ENCODE peak calls at places on chromosomes 1 and 21, in eight cellular contexts. R is fibroblast of pulmonary artery, I is nephron progenitor cell, C is GM06990, A is right atrium auricular region, G is neural crest cell, D is transverse colon, O is tibial nerve. J is an unnamed sample.

GRCh38 chr1:198492872-198493271 is 47.6 kb downstream of the ATP6V1G3 start:
- DNase-seq in R (peak; percentile 69), I (no peak), C (no peak), A (no peak), G (no peak), D (no peak), O (no peak), J (no peak)

GRCh38 chr1:912740-913301 is 10.9 kb upstream of the SAMD11 start:
- DNase-seq in R (peak; percentile 36), I (no peak), C (peak; percentile 0), A (no peak), G (no peak), D (peak; percentile 9), O (no peak), J (no peak)

GRCh38 chr1:92791487-92792058 is 6.7 kb upstream of the EVI5 start:
- DNase-seq in R (no peak), I (no peak), C (no peak), A (no peak), G (no peak), D (no peak), O (no peak), J (no peak)

GRCh38 chr1:101236546-101237228 is at the start of gene S1PR1:
- DNase-seq in R (peak; percentile 92), I (peak; percentile 83), C (peak; percentile 79), A (peak; percentile 81), G (peak; percentile 69), D (peak; percentile 46), O (peak; percentile 32), J (peak; percentile 57)

GRCh38 chr1:44024903-44025525 is 6.2 kb downstream of the SLC6A9 start:
- DNase-seq in R (no peak), I (no peak), C (no peak), A (no peak), G (no peak), D (no peak), O (no peak), J (no peak)

GRCh38 chr1:41672173-41672572 is 187.7 kb upstream of the EDN2 start:
- DNase-seq in R (peak; percentile 63), I (no peak), C (no peak), A (no peak), G (no peak), D (no peak), O (no peak), J (no peak)

GRCh38 chr1:12411747-12412146 is 181.9 kb downstream of the VPS13D start:
- DNase-seq in R (no peak), I (no peak), C (no peak), A (no peak), G (no peak), D (no peak), O (no peak), J (no peak)

GRCh38 chr1:108843390-108844188 is 13.3 kb downstream of the AKNAD1 start:
- DNase-seq in R (peak; percentile 11), I (no peak), C (no peak), A (no peak), G (no peak), D (no peak), O (no peak), J (no peak)

GRCh38 chr1:95098196-95098595 is 19.0 kb upstream of the TLCD4 start:
- DNase-seq in R (no peak), I (no peak), C (no peak), A (no peak), G (no peak), D (no peak), O (no peak), J (no peak)

GRCh38 chr1:210792250-210792649 is 341.7 kb downstream of the KCNH1 start:
- DNase-seq in R (no peak), I (no peak), C (no peak), A (no peak), G (no peak), D (no peak), O (no peak), J (no peak)

GRCh38 chr1:29785137-29785527 is 548.8 kb downstream of the PTPRU start:
- DNase-seq in R (no peak), I (no peak), C (no peak), A (peak; percentile 36), G (no peak), D (no peak), O (no peak), J (no peak)

GRCh38 chr1:204493145-204493881 is 1.3 kb downstream of the PIK3C2B start:
- DNase-seq in R (peak; percentile 72), I (no peak), C (no peak), A (peak; percentile 85), G (peak; percentile 23), D (peak; percentile 90), O (no peak), J (no peak)

GRCh38 chr1:34688358-34688757 is 66.5 kb upstream of the GJB5 start:
- DNase-seq in R (no peak), I (no peak), C (no peak), A (peak; percentile 38), G (no peak), D (peak; percentile 79), O (no peak), J (no peak)

GRCh38 chr1:14826172-14826636 is 227.7 kb downstream of the KAZN start:
- DNase-seq in R (peak; percentile 63), I (no peak), C (no peak), A (peak; percentile 60), G (no peak), D (peak; percentile 23), O (no peak), J (no peak)

GRCh38 chr1:93519196-93519825 is 71.4 kb downstream of the FNBP1L start:
- DNase-seq in R (peak; percentile 47), I (no peak), C (no peak), A (no peak), G (no peak), D (no peak), O (no peak), J (no peak)

GRCh38 chr21:34679056-34679455 is 10.3 kb downstream of the CLIC6 start:
- DNase-seq in R (no peak), I (no peak), C (no peak), A (no peak), G (no peak), D (no peak), O (no peak), J (no peak)

GRCh38 chr1:71414229-71414628 is 333.4 kb upstream of the ZRANB2 start:
- DNase-seq in R (peak; percentile 7), I (no peak), C (no peak), A (no peak), G (no peak), D (no peak), O (no peak), J (no peak)

GRCh38 chr1:209651148-209651547 is 1.1 kb downstream of the LAMB3 start:
- DNase-seq in R (peak; percentile 73), I (no peak), C (no peak), A (peak; percentile 87), G (no peak), D (peak; percentile 84), O (no peak), J (peak; percentile 65)

GRCh38 chr1:176932114-176933104 is 232.1 kb downstream of the ASTN1 start:
- DNase-seq in R (no peak), I (no peak), C (no peak), A (no peak), G (no peak), D (no peak), O (no peak), J (no peak)

GRCh38 chr1:22810378-22810777 is 99.7 kb downstream of the EPHB2 start:
- DNase-seq in R (no peak), I (no peak), C (no peak), A (no peak), G (no peak), D (no peak), O (no peak), J (peak; percentile 64)

GRCh38 chr1:27366411-27367159 is at the start of gene MAP3K6:
- DNase-seq in R (peak; percentile 74), I (peak; percentile 71), C (no peak), A (peak; percentile 95), G (peak; percentile 48), D (peak; percentile 90), O (peak; percentile 85), J (peak; percentile 80)
- TF ChIP-seq CTCF in R (peak; percentile 4), I (no peak), C (peak; percentile 13), A (peak; percentile 51), G (peak; percentile 59), D (peak; percentile 27), O (peak; percentile 73), J (peak; percentile 69)

DNA sequence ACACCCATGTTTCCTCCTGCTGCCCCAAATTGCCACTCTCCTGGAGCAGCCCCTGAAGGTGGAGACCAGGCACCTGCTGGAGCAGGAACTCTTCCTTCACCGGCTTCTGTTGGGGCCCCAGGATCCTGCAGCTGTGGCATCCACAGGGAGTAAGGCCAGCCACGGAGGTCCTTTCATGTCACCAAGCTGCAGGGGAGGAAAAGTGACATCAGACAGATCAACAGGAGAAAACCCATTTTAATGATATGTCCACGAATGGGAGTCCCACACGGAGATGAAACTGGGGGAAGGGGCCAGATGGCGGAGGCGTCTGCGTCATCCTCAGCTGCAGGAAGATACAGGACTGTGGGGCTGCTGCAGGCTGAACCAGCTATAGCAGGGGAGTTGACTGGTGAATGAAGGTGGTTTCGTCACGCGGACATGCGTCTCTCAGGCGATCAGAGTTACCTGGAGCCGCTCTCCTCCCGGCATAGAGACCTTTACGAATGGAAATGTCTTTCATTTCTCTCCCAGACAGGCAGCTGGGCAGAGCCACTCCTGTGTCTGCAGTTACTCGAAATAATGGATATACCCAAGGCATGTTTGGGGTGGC is 9.9 kb downstream of the TP73 start:
- DNase-seq in R (no peak), I (no peak), C (no peak), A (no peak), G (no peak), D (no peak), O (no peak), J (no peak)
- TF ChIP-seq CTCF in R (no peak), I (no peak), C (no peak), A (no peak), G (no peak), D (no peak), O (no peak), J (no peak)

GRCh38 chr21:20259035-20259867 is 739.0 kb upstream of the NCAM2 start:
- DNase-seq in R (no peak), I (no peak), C (no peak), A (no peak), G (no peak), D (no peak), O (no peak), J (no peak)

GRCh38 chr21:20257052-20257451 is 741.2 kb upstream of the NCAM2 start:
- DNase-seq in R (no peak), I (no peak), C (no peak), A (no peak), G (no peak), D (no peak), O (no peak), J (no peak)

GRCh38 chr21:20260124-20260523 is 738.1 kb upstream of the NCAM2 start:
- DNase-seq in R (no peak), I (no peak), C (no peak), A (no peak), G (no peak), D (no peak), O (no peak), J (no peak)

GRCh38 chr21:20254964-20255363 is 743.2 kb upstream of the NCAM2 start:
- DNase-seq in R (no peak), I (no peak), C (no peak), A (no peak), G (no peak), D (no peak), O (no peak), J (no peak)

GRCh38 chr21:20258542-20258941 is 739.7 kb upstream of the NCAM2 start:
- DNase-seq in R (no peak), I (no peak), C (no peak), A (no peak), G (no peak), D (no peak), O (no peak), J (no peak)
- TF ChIP-seq CTCF in R (no peak), I (no peak), C (no peak), A (no peak), G (no peak), D (no peak), O (no peak), J (no peak)

GRCh38 chr1:215606564-215607168 is 39.6 kb downstream of the KCTD3 start:
- DNase-seq in R (peak; percentile 42), I (no peak), C (no peak), A (no peak), G (no peak), D (no peak), O (no peak), J (no peak)
- TF ChIP-seq CTCF in R (peak; percentile 39), I (peak; percentile 45), C (peak; percentile 27), A (peak; percentile 64), G (peak; percentile 75), D (peak; percentile 48), O (peak; percentile 48), J (peak; percentile 27)